ENCODE peak calls at places on chromosome 1, in five cellular contexts. T, N, P, K and C are unnamed samples.
A peak's percentile ranks its signal among the peaks of the same experiment; 100 is the strongest.

GRCh38 chr1:165355977-165356811 is at the start of gene LMX1A:
- DNase-seq in T (no peak), N (no peak), K (no peak), P (no peak), C (no peak)

GRCh38 chr1:79603862-79604261 is 597.3 kb upstream of the ADGRL4 start:
- DNase-seq in K (no peak), P (no peak), T (no peak), N (no peak), C (peak; percentile 66)

GRCh38 chr1:115906627-115907026 is 65.7 kb upstream of the NHLH2 start:
- DNase-seq in N (no peak), K (no peak), T (no peak), P (no peak), C (no peak)

GRCh38 chr1:222940903-222941302 is 126.1 kb downstream of the DISP1 start:
- DNase-seq in K (no peak), P (no peak), N (no peak), T (no peak), C (no peak)

GRCh38 chr1:92791487-92792058 is 6.7 kb upstream of the EVI5 start:
- DNase-seq in N (no peak), K (no peak), T (no peak), P (no peak), C (no peak)

GRCh38 chr1:99496067-99496466 is 149.8 kb upstream of the PALMD start:
- DNase-seq in N (no peak), K (no peak), T (no peak), P (no peak), C (no peak)

GRCh38 chr1:227357229-227358078 is 39.2 kb upstream of the CDC42BPA start:
- DNase-seq in N (peak; percentile 68), K (no peak), P (peak; percentile 96), T (no peak), C (peak; percentile 87)

GRCh38 chr1:46446646-46447498 is 42.8 kb upstream of the DMBX1 start:
- DNase-seq in T (no peak), N (peak; percentile 45), P (peak; percentile 58), K (peak; percentile 74), C (peak; percentile 65)

GRCh38 chr1:229784834-229785233 is 158.8 kb downstream of the URB2 start:
- DNase-seq in K (no peak), T (no peak), N (no peak), P (no peak), C (no peak)

GRCh38 chr1:203214889-203215288 is 14.6 kb downstream of the CHIT1 start:
- DNase-seq in K (no peak), N (no peak), P (no peak), T (no peak), C (no peak)

GRCh38 chr1:43688594-43689000 is 18.7 kb upstream of the ST3GAL3 start:
- DNase-seq in N (no peak), K (no peak), P (peak; percentile 64), T (no peak), C (peak; percentile 81)

GRCh38 chr1:201365251-201365650 is 12.2 kb downstream of the TNNT2 start:
- DNase-seq in N (no peak), T (no peak), K (no peak), P (no peak), C (no peak)

GRCh38 chr1:6962390-6962955 is 177.2 kb downstream of the CAMTA1 start:
- DNase-seq in P (no peak), N (peak; percentile 80), T (peak; percentile 20), K (peak; percentile 66), C (peak; percentile 3)

GRCh38 chr1:226951286-226952120 is 11.4 kb downstream of the COQ8A start:
- DNase-seq in K (no peak), P (no peak), T (no peak), N (no peak), C (no peak)

GRCh38 chr1:222798111-222798510 is 16.7 kb upstream of the DISP1 start:
- DNase-seq in N (no peak), P (peak; percentile 51), T (no peak), K (no peak), C (peak; percentile 75)

GRCh38 chr1:7962011-7962335 is 462 bp downstream of the PARK7 start:
- DNase-seq in K (no peak), P (no peak), N (no peak), T (no peak), C (no peak)

GRCh38 chr1:77218477-77219165 is 609 bp downstream of the PIGK start:
- DNase-seq in P (no peak), T (no peak), K (no peak), N (no peak), C (peak; percentile 3)

GRCh38 chr1:40153073-40153770 is 8.0 kb upstream of the RLF start:
- DNase-seq in T (peak; percentile 59), K (peak; percentile 79), P (peak; percentile 76), N (peak; percentile 62), C (peak; percentile 58)

GRCh38 chr1:247407180-247407616 is 8.8 kb upstream of the NLRP3 start:
- DNase-seq in P (no peak), N (no peak), K (no peak), T (peak; percentile 85), C (no peak)

GRCh38 chr1:206469411-206469932 is 804 bp upstream of the IKBKE start:
- DNase-seq in P (no peak), K (peak; percentile 40), N (no peak), T (no peak), C (no peak)

GRCh38 chr1:29549001-29549400 is 312.7 kb downstream of the PTPRU start:
- DNase-seq in T (no peak), K (no peak), P (no peak), N (no peak), C (no peak)

GRCh38 chr1:56525463-56526155 is 53.8 kb downstream of the PLPP3 start:
- DNase-seq in T (peak; percentile 79), P (no peak), K (peak; percentile 81), N (no peak), C (peak; percentile 47)

GRCh38 chr1:5847013-5847654 is 145.1 kb downstream of the NPHP4 start:
- DNase-seq in N (no peak), K (no peak), T (no peak), P (no peak), C (peak; percentile 4)

GRCh38 chr1:116763116-116763786 is 9.0 kb downstream of the CD2 start:
- DNase-seq in K (no peak), T (no peak), P (no peak), N (no peak), C (no peak)

GRCh38 chr1:31637915-31638673 is 6.6 kb downstream of the PEF1 start:
- DNase-seq in K (no peak), N (no peak), T (peak; percentile 13), P (no peak), C (no peak)

GRCh38 chr1:159429074-159429861 is 2.7 kb upstream of the OR10J4 start:
- DNase-seq in P (peak; percentile 14), N (no peak), K (no peak), T (no peak), C (peak; percentile 0)

GRCh38 chr1:109909531-109909930 is 1.1 kb upstream of the CSF1 start:
- DNase-seq in T (no peak), N (no peak), K (no peak), P (no peak), C (no peak)

GRCh38 chr1:28027660-28028059 is 60.8 kb downstream of the EYA3 start:
- DNase-seq in N (no peak), T (no peak), P (no peak), K (no peak), C (no peak)

GRCh38 chr1:12143631-12144155 is 23.1 kb upstream of the TNFRSF1B start:
- DNase-seq in T (no peak), K (no peak), N (no peak), P (peak; percentile 75), C (peak; percentile 95)

GRCh38 chr1:9289724-9290493 is 2.8 kb upstream of the SPSB1 start:
- DNase-seq in N (no peak), K (no peak), T (no peak), P (no peak), C (peak; percentile 86)
- H2AFZ ChIP-seq in N (no peak overlapping the region), K (no peak overlapping the region), T (no peak overlapping the region), P (no peak overlapping the region), C (no peak overlapping the region)

GRCh38 chr1:174001573-174001972 is 20.6 kb downstream of the RC3H1 start:
- DNase-seq in T (no peak), P (no peak), K (no peak), N (no peak), C (no peak)

GRCh38 chr1:174005032-174005431 is 17.1 kb downstream of the RC3H1 start:
- DNase-seq in T (peak; percentile 83), N (no peak), P (no peak), K (peak; percentile 81), C (no peak)

GRCh38 chr1:174000274-174000852 is 21.8 kb downstream of the RC3H1 start:
- DNase-seq in N (no peak), T (no peak), P (peak; percentile 5), K (no peak), C (peak; percentile 47)

GRCh38 chr1:174007846-174008245 is 14.3 kb downstream of the RC3H1 start:
- DNase-seq in N (no peak), K (no peak), T (no peak), P (no peak), C (no peak)

GRCh38 chr1:174003867-174004266 is 18.3 kb downstream of the RC3H1 start:
- DNase-seq in N (no peak), P (no peak), K (no peak), T (no peak), C (no peak)
- H3K79me2 ChIP-seq in N (peaks cover 81% of the 10 kb centered on the region), P (peaks cover 87% of the 10 kb centered on the region), K (peaks cover 84% of the 10 kb centered on the region), T (peaks cover 61% of the 10 kb centered on the region), C (peaks cover 47% of the 10 kb centered on the region)

DNA sequence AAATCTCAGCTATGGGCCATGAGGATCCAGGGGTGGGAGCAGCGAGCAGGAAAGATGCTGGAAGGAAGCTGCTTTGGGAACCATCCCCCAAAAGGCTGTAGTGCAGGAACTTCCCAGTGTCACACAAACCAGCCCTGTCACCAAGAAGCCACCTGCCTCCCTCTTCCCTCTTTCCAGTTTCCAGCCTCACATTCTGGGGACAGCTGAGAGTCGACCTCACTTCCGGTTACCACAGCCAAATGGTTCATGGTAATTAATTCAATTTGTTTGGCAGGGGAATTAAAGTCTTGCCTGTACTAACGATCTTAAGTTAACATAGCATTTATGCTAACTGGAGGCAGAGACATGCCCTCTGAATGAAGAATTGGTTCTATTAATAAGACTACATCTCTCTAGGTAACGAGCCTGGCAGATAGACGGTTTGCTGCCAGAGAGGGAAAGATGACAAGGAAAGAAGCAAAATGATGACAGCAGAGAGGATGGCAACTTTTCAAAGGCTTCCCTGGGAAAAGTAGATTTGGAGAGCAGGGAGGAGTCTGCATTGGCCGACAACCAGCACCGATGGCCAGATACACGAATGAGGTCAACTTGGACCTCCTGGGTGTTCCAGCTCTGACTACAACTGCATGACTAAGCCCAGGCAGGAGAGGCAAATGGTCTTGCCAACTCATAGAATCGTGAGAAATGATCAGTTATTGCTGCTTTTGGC is 64.1 kb downstream of the TMCO4 start:
- DNase-seq in N (no peak), K (no peak), P (no peak), T (no peak), C (peak; percentile 98)
- H2AFZ ChIP-seq in N (no peak overlapping the region), K (no peak overlapping the region), P (no peak overlapping the region), T (no peak overlapping the region), C (no peak overlapping the region)

GRCh38 chr1:23960291-23960718 is 677 bp downstream of the PNRC2 start:
- DNase-seq in N (no peak), P (no peak), K (no peak), T (no peak), C (no peak)

GRCh38 chr1:23964235-23964668 is 4.6 kb downstream of the PNRC2 start:
- DNase-seq in P (no peak), K (no peak), N (no peak), T (no peak), C (no peak)

GRCh38 chr1:23964790-23965740 is 5.4 kb downstream of the PNRC2 start:
- DNase-seq in P (peak; percentile 60), T (no peak), N (no peak), K (no peak), C (peak; percentile 75)

GRCh38 chr1:23966973-23967493 is 7.4 kb downstream of the PNRC2 start:
- DNase-seq in N (no peak), P (no peak), T (no peak), K (no peak), C (no peak)

GRCh38 chr1:23963617-23964234 is 4.1 kb downstream of the PNRC2 start:
- DNase-seq in N (no peak), T (no peak), P (no peak), K (no peak), C (no peak)
- H3K79me2 ChIP-seq in N (peaks cover 69% of the 10 kb centered on the region), T (peaks cover 59% of the 10 kb centered on the region), P (peaks cover 43% of the 10 kb centered on the region), K (peaks cover 82% of the 10 kb centered on the region), C (peaks cover 29% of the 10 kb centered on the region)